ENCODE peak calls at places on chromosomes 2 and 18, in eight cellular contexts. U is lower leg skin, B is HL-60, X is colonic mucosa, M is tibial artery, R is SJSA1, G is kidney epithelial cell, K is NT2/D1. J is an unnamed sample.

GRCh38 chr2:190340369-190340768 is 3.0 kb upstream of the INPP1 start:
- DNase-seq in U (no peak), B (no peak), X (no peak), M (no peak), R (peak), G (no peak), K (peak), J (no peak)

GRCh38 chr2:232416521-232417470 is 10.2 kb downstream of the ALPG start:
- DNase-seq in U (peak), B (no peak), X (no peak), M (no peak), R (no peak), G (no peak), K (no peak), J (no peak)

GRCh38 chr18:8744038-8744437 is 38.7 kb downstream of the MTCL1 start:
- DNase-seq in U (no peak), B (no peak), X (no peak), M (no peak), R (no peak), G (no peak), K (no peak), J (no peak)

GRCh38 chr2:70104231-70105111 is 17.2 kb downstream of the PCBP1 start:
- DNase-seq in U (peak), B (peak), X (no peak), M (no peak), R (no peak), G (no peak), K (no peak), J (peak)

GRCh38 chr2:220614064-220614463 is 958.0 kb downstream of the EPHA4 start:
- DNase-seq in U (no peak), B (no peak), X (no peak), M (no peak), R (no peak), G (no peak), K (no peak), J (no peak)

GRCh38 chr2:203446071-203446481 is 89.0 kb downstream of the RAPH1 start:
- DNase-seq in U (no peak), B (no peak), X (no peak), M (no peak), R (peak), G (peak), K (no peak), J (no peak)

GRCh38 chr18:46711444-46711863 is 45.4 kb downstream of the ST8SIA5 start:
- DNase-seq in U (no peak), B (no peak), X (no peak), M (no peak), R (no peak), G (no peak), K (no peak), J (no peak)

GRCh38 chr18:23177433-23178072 is 42.3 kb downstream of the CABLES1 start:
- DNase-seq in U (no peak), B (no peak), X (no peak), M (no peak), R (no peak), G (no peak), K (no peak), J (no peak)

GRCh38 chr18:56221195-56222065 is 417.0 kb downstream of the TXNL1 start:
- DNase-seq in U (no peak), B (no peak), X (no peak), M (no peak), R (no peak), G (no peak), K (no peak), J (no peak)

GRCh38 chr2:219446101-219446504 is 11.5 kb downstream of the SPEG start:
- DNase-seq in U (no peak), B (peak), X (no peak), M (peak), R (no peak), G (no peak), K (peak), J (peak)

GRCh38 chr2:212145111-212145510 is 393.5 kb downstream of the ERBB4 start:
- DNase-seq in U (no peak), B (no peak), X (no peak), M (no peak), R (no peak), G (no peak), K (no peak), J (no peak)

GRCh38 chr18:58525928-58526424 is 102.9 kb downstream of the ALPK2 start:
- DNase-seq in U (peak), B (no peak), X (no peak), M (no peak), R (no peak), G (no peak), K (no peak), J (no peak)

GRCh38 chr18:57803119-57803969 is at the start of gene ATP8B1:
- DNase-seq in U (peak), B (peak), X (peak), M (peak), R (peak), G (peak), K (no peak), J (peak)

GRCh38 chr2:239400000-239400831 is 604 bp downstream of the HDAC4 start:
- DNase-seq in U (peak), B (peak), X (peak), M (no peak), R (no peak), G (no peak), K (no peak), J (peak)

GRCh38 chr2:45732436-45732835 is 81.0 kb downstream of the PRKCE start:
- DNase-seq in U (no peak), B (no peak), X (no peak), M (no peak), R (no peak), G (no peak), K (no peak), J (no peak)

GRCh38 chr2:21916934-21917522 is 793.3 kb downstream of the TDRD15 start:
- DNase-seq in U (no peak), B (no peak), X (no peak), M (no peak), R (no peak), G (no peak), K (no peak), J (no peak)

GRCh38 chr2:26000561-26001211 is 18.4 kb upstream of the KIF3C start:
- DNase-seq in U (no peak), B (no peak), X (no peak), M (peak), R (no peak), G (no peak), K (no peak), J (peak)

GRCh38 chr2:3914243-3914642 is 210.9 kb downstream of the DCDC2C start:
- DNase-seq in U (no peak), B (no peak), X (no peak), M (no peak), R (no peak), G (no peak), K (no peak), J (no peak)

GRCh38 chr2:174340400-174341300 is 5.9 kb downstream of the SP9 start:
- DNase-seq in U (peak), B (no peak), X (no peak), M (no peak), R (no peak), G (no peak), K (no peak), J (no peak)
- H3K4me3 ChIP-seq in U (no peak), B (peak), X (no peak), M (no peak), R (no peak), G (no peak), K (peak), J (no peak)

GRCh38 chr2:204505488-204505887 is 39.8 kb upstream of the PARD3B start:
- DNase-seq in U (no peak), B (no peak), X (no peak), M (no peak), R (no peak), G (no peak), K (no peak), J (no peak)
- H3K4me3 ChIP-seq in U (no peak), B (no peak), X (no peak), M (no peak), R (no peak), G (no peak), K (no peak), J (no peak)

DNA sequence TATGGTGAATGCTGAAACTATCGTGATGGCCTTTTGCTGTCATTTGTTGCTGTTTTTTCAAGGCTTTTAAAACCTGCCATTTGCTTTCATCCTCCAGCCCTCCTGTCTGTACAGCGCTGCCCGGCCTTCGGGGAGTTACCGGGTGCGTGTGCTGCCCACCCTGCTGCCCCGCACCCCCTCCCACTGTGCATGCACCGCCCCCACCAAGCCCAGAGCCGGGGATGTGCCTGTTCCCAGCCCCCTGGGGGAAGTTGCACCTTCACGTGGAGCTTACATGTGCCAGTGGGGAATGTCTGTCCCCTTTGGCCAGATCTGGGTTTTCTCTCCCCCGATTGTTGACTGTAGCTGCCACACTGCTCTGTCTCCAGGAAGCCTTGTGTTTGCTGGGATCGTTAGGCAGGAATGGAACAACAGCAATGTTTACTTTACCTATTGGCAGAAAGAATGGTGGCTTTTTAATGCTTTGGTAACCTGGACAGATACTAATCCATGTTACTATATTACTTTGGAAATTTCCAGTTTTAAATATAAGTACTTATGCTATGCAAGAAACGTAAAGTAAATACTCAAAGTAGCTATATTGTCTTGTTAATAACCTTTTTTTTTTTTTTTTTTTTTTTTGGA is 64.8 kb upstream of the RBM44 start:
- DNase-seq in U (no peak), B (no peak), X (no peak), M (no peak), R (no peak), G (no peak), K (peak), J (peak)
- H3K4me3 ChIP-seq in U (no peak), B (no peak), X (no peak), M (no peak), R (no peak), G (no peak), K (no peak), J (no peak)

GRCh38 chr2:241356871-241357260 is 781 bp downstream of the FARP2 start:
- DNase-seq in U (no peak), B (no peak), X (no peak), M (no peak), R (no peak), G (no peak), K (no peak), J (no peak)

GRCh38 chr2:241358470-241358869 is 2.4 kb downstream of the FARP2 start:
- DNase-seq in U (no peak), B (no peak), X (no peak), M (no peak), R (no peak), G (no peak), K (no peak), J (peak)

GRCh38 chr2:241355983-241356870 is at the start of gene FARP2:
- DNase-seq in U (peak), B (peak), X (peak), M (peak), R (peak), G (peak), K (peak), J (peak)

GRCh38 chr2:241359481-241360045 is 3.5 kb downstream of the FARP2 start:
- DNase-seq in U (no peak), B (no peak), X (peak), M (no peak), R (no peak), G (no peak), K (no peak), J (no peak)

DNA sequence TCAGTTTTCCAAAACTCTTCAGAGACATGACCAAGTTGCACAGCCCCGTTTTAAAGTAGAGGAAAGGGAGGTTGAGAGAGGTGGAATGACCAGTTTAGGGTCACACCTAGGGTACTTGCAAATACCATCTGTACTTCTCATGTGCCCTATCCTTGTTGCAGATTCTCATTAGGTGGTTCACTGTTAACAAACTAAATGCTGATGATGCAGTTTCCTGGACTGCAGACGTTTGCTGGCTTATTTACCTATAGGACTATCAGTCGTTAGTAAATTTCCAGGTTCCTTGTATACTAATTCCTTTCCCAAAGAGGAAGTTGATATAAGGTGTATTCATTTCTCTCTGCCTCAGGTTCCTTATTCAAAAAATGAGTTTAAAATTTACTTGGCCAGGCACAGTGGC is 1.4 kb downstream of the FARP2 start:
- DNase-seq in U (no peak), B (no peak), X (no peak), M (no peak), R (no peak), G (no peak), K (no peak), J (no peak)
- H3K4me3 ChIP-seq in U (no peak), B (no peak), X (peak), M (peak), R (peak), G (no peak), K (no peak), J (no peak)

DNA sequence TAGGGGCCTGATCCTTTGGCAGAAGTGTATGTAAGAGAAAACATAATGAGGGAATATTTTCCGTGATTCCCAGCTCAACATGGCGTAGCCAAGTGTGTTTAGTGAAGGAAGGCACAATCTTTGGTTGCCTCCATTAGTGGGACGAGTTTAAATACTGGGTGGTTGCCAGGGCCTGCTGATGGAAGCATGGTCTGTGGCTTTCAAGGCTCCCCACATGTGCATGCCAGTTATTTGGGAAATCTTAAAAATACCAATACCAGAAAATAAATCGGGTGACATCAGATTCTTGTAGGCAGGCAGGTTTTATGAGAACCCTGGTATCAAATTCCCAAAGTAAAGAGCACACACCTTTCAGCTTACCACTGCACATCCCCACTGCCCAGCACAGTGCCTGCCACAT is 7.1 kb downstream of the MYL12A start:
- DNase-seq in U (no peak), B (no peak), X (peak), M (no peak), R (no peak), G (no peak), K (no peak), J (no peak)
- H3K4me3 ChIP-seq in U (no peak), B (no peak), X (no peak), M (no peak), R (no peak), G (no peak), K (no peak), J (no peak)

GRCh38 chr18:49563130-49563540 is 1.3 kb downstream of the LIPG start:
- DNase-seq in U (no peak), B (no peak), X (no peak), M (no peak), R (peak), G (no peak), K (no peak), J (no peak)

GRCh38 chr18:49563701-49564100 is 1.8 kb downstream of the LIPG start:
- DNase-seq in U (no peak), B (no peak), X (no peak), M (no peak), R (no peak), G (no peak), K (no peak), J (no peak)

GRCh38 chr18:49561127-49561376 is 805 bp upstream of the LIPG start:
- DNase-seq in U (no peak), B (no peak), X (peak), M (no peak), R (no peak), G (no peak), K (no peak), J (no peak)

GRCh38 chr18:49561377-49562193 is at the start of gene LIPG:
- DNase-seq in U (no peak), B (no peak), X (peak), M (no peak), R (peak), G (peak), K (no peak), J (no peak)

DNA sequence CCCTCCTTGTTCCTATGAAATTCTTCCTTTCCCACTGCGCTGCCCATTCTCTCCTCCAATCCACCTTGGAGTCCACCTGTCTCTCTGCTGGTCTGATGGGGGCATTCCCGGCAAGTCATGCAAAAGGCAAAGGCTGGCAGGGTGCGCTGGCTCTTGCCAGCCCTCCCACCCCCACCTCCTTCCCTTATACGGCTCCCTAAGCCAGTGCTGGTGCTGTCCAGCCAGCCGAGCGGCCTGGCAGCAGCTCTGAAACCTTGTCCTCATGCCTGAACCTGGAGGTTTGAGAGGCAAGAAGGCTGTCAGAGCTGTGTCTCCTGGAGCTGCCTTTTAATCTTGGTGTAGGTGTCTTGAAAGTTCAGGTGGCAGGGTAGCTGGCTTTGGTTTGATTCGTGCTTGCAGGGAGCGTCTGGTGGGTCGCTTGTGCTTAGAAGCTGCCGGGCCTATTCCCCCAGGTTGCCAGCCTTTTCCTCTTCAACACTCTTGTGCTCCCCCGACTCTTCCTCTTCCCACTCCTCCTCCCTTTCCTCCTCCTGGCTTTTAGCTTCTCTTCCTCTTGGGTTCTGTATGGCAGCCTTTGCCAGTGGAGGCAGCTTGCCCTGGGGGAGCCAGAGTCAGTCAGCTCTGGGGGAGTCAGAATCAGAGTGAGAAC is 748 bp downstream of the LIPG start:
- DNase-seq in U (no peak), B (no peak), X (peak), M (no peak), R (no peak), G (no peak), K (no peak), J (no peak)
- H3K4me3 ChIP-seq in U (no peak), B (no peak), X (peak), M (peak), R (no peak), G (peak), K (peak), J (no peak)

GRCh38 chr2:118980022-118980421 is 38.0 kb downstream of the MARCO start:
- DNase-seq in U (peak), B (no peak), X (no peak), M (no peak), R (no peak), G (no peak), K (no peak), J (no peak)

GRCh38 chr2:118983133-118983532 is 41.1 kb downstream of the MARCO start:
- DNase-seq in U (peak), B (no peak), X (no peak), M (no peak), R (no peak), G (no peak), K (no peak), J (no peak)

GRCh38 chr2:118980573-118980972 is 38.6 kb downstream of the MARCO start:
- DNase-seq in U (peak), B (no peak), X (no peak), M (no peak), R (no peak), G (no peak), K (no peak), J (no peak)

GRCh38 chr2:118981627-118982026 is 39.6 kb downstream of the MARCO start:
- DNase-seq in U (no peak), B (no peak), X (no peak), M (no peak), R (no peak), G (no peak), K (no peak), J (no peak)

GRCh38 chr2:118982039-118982438 is 40.0 kb downstream of the MARCO start:
- DNase-seq in U (peak), B (no peak), X (no peak), M (no peak), R (no peak), G (no peak), K (no peak), J (no peak)
- H3K4me3 ChIP-seq in U (no peak), B (no peak), X (no peak), M (no peak), R (no peak), G (no peak), K (no peak), J (no peak)

DNA sequence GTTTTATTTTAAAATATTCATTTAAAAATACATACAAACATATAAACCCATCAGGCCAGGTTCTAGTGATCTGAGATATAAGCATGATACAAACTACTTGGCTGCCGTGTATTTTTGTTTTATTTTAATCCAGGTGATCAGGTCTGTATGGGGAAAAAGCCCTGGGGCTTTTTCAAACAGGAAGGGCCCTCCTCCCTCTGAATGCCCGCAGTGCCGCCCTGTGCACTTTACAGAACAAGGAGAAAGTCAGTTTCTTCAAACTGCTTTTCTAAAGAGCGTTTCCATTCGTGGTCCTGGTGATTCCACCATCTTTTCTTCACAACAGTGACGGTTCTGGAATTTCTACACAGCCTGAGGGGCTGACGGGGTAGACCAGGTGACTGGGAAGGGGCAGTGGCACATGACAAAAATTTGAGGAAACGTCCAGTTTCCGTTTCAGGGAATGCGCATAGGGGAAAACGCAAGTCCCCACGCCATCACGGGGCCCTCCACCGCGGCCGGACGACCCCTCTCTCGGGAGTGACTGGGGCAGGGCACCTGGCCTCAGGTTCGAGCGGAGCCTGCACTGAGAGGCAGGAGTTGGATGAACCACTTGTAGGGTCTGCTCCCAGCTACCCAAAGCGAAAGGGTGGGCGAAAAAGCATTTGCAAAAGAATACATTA is 1.1 kb upstream of the SPTBN1 start:
- DNase-seq in U (peak), B (no peak), X (no peak), M (peak), R (peak), G (no peak), K (no peak), J (peak)
- H3K4me3 ChIP-seq in U (peak), B (no peak), X (peak), M (peak), R (peak), G (peak), K (peak), J (no peak)

J was measured in adrenal gland.